ENCODE peak calls at places on chromosome 11, in nine cellular contexts. One of them, this sample, is unnamed.

GRCh38 chr11:86073948-86074347 is 5.1 kb upstream of the PICALM start:
- DNase-seq in upper lobe of right lung: no peak
- DNase-seq in epithelial cell of esophagus: no peak
- DNase-seq in A549: no peak
- DNase-seq in choroid plexus epithelial cell: no peak
- DNase-seq in GM23338: no peak
- DNase-seq in tibial nerve: no peak
- DNase-seq in OCI-LY7: no peak
- DNase-seq in stomach: no peak
- DNase-seq in this sample: no peak

GRCh38 chr11:94120946-94121345 is 7.7 kb upstream of the PANX1 start:
- DNase-seq in upper lobe of right lung: no peak
- DNase-seq in epithelial cell of esophagus: peak; percentile 58
- DNase-seq in A549: no peak
- DNase-seq in choroid plexus epithelial cell: peak; percentile 47
- DNase-seq in GM23338: no peak
- DNase-seq in tibial nerve: no peak
- DNase-seq in OCI-LY7: no peak
- DNase-seq in stomach: no peak
- DNase-seq in this sample: peak; percentile 64

GRCh38 chr11:44627911-44628729 is 62.7 kb downstream of the CD82 start:
- DNase-seq in upper lobe of right lung: peak; percentile 76
- DNase-seq in epithelial cell of esophagus: no peak
- DNase-seq in A549: no peak
- DNase-seq in choroid plexus epithelial cell: no peak
- DNase-seq in GM23338: no peak
- DNase-seq in tibial nerve: peak; percentile 32
- DNase-seq in OCI-LY7: no peak
- DNase-seq in stomach: peak; percentile 57
- DNase-seq in this sample: peak; percentile 34

GRCh38 chr11:95831198-95831883 is 41.0 kb downstream of the CEP57 start:
- DNase-seq in upper lobe of right lung: no peak
- DNase-seq in epithelial cell of esophagus: peak; percentile 55
- DNase-seq in A549: no peak
- DNase-seq in choroid plexus epithelial cell: peak; percentile 77
- DNase-seq in GM23338: no peak
- DNase-seq in tibial nerve: no peak
- DNase-seq in OCI-LY7: no peak
- DNase-seq in stomach: no peak
- DNase-seq in this sample: peak; percentile 92

GRCh38 chr11:116513894-116514293 is 258.9 kb downstream of the BUD13 start:
- DNase-seq in upper lobe of right lung: no peak
- DNase-seq in epithelial cell of esophagus: no peak
- DNase-seq in A549: no peak
- DNase-seq in choroid plexus epithelial cell: peak; percentile 18
- DNase-seq in GM23338: peak; percentile 83
- DNase-seq in tibial nerve: no peak
- DNase-seq in OCI-LY7: no peak
- DNase-seq in stomach: no peak
- DNase-seq in this sample: peak; percentile 43

GRCh38 chr11:85835729-85836128 is 19.5 kb upstream of the CCDC83 start:
- DNase-seq in upper lobe of right lung: no peak
- DNase-seq in epithelial cell of esophagus: no peak
- DNase-seq in A549: no peak
- DNase-seq in choroid plexus epithelial cell: no peak
- DNase-seq in GM23338: no peak
- DNase-seq in tibial nerve: no peak
- DNase-seq in OCI-LY7: no peak
- DNase-seq in stomach: no peak
- DNase-seq in this sample: no peak

GRCh38 chr11:133064152-133064877 is 468.0 kb downstream of the OPCML start:
- DNase-seq in upper lobe of right lung: peak; percentile 85
- DNase-seq in epithelial cell of esophagus: peak; percentile 31
- DNase-seq in A549: peak; percentile 2
- DNase-seq in choroid plexus epithelial cell: peak; percentile 61
- DNase-seq in GM23338: peak; percentile 94
- DNase-seq in tibial nerve: peak; percentile 50
- DNase-seq in OCI-LY7: no peak
- DNase-seq in stomach: peak; percentile 66
- DNase-seq in this sample: peak; percentile 1

GRCh38 chr11:71309611-71310010 is 57.2 kb upstream of the SHANK2 start:
- DNase-seq in upper lobe of right lung: peak; percentile 19
- DNase-seq in epithelial cell of esophagus: no peak
- DNase-seq in A549: no peak
- DNase-seq in choroid plexus epithelial cell: no peak
- DNase-seq in GM23338: no peak
- DNase-seq in tibial nerve: no peak
- DNase-seq in OCI-LY7: no peak
- DNase-seq in stomach: peak; percentile 7
- DNase-seq in this sample: no peak

GRCh38 chr11:70481625-70482528 is 83.5 kb downstream of the CTTN start:
- DNase-seq in upper lobe of right lung: no peak
- DNase-seq in epithelial cell of esophagus: no peak
- DNase-seq in A549: peak; percentile 64
- DNase-seq in choroid plexus epithelial cell: peak; percentile 22
- DNase-seq in GM23338: no peak
- DNase-seq in tibial nerve: no peak
- DNase-seq in OCI-LY7: no peak
- DNase-seq in stomach: peak; percentile 71
- DNase-seq in this sample: peak; percentile 69

GRCh38 chr11:27699242-27699925 is 871 bp downstream of the BDNF start:
- DNase-seq in upper lobe of right lung: peak; percentile 54
- DNase-seq in epithelial cell of esophagus: peak; percentile 39
- DNase-seq in A549: no peak
- DNase-seq in choroid plexus epithelial cell: peak; percentile 56
- DNase-seq in GM23338: peak; percentile 72
- DNase-seq in tibial nerve: no peak
- DNase-seq in OCI-LY7: no peak
- DNase-seq in stomach: no peak
- DNase-seq in this sample: peak; percentile 62

GRCh38 chr11:111101836-111102235 is 143.7 kb upstream of the POU2AF2 start:
- DNase-seq in upper lobe of right lung: no peak
- DNase-seq in epithelial cell of esophagus: no peak
- DNase-seq in A549: no peak
- DNase-seq in choroid plexus epithelial cell: no peak
- DNase-seq in GM23338: no peak
- DNase-seq in tibial nerve: no peak
- DNase-seq in OCI-LY7: no peak
- DNase-seq in stomach: no peak
- DNase-seq in this sample: no peak

GRCh38 chr11:18650859-18651557 is 16.9 kb upstream of the SPTY2D1 start:
- DNase-seq in upper lobe of right lung: no peak
- DNase-seq in epithelial cell of esophagus: peak; percentile 68
- DNase-seq in A549: no peak
- DNase-seq in choroid plexus epithelial cell: peak; percentile 81
- DNase-seq in GM23338: peak; percentile 94
- DNase-seq in tibial nerve: peak; percentile 29
- DNase-seq in OCI-LY7: peak; percentile 60
- DNase-seq in stomach: peak; percentile 57
- DNase-seq in this sample: peak; percentile 83

GRCh38 chr11:57802411-57802810 is 40.8 kb downstream of the CTNND1 start:
- DNase-seq in upper lobe of right lung: no peak
- DNase-seq in epithelial cell of esophagus: no peak
- DNase-seq in A549: no peak
- DNase-seq in choroid plexus epithelial cell: no peak
- DNase-seq in GM23338: no peak
- DNase-seq in tibial nerve: no peak
- DNase-seq in OCI-LY7: no peak
- DNase-seq in stomach: no peak
- DNase-seq in this sample: no peak

GRCh38 chr11:65524747-65525658 is at the start of gene SCYL1:
- DNase-seq in upper lobe of right lung: peak; percentile 91
- DNase-seq in epithelial cell of esophagus: peak; percentile 79
- DNase-seq in A549: peak; percentile 53
- DNase-seq in choroid plexus epithelial cell: peak; percentile 89
- DNase-seq in GM23338: peak; percentile 79
- DNase-seq in tibial nerve: peak; percentile 68
- DNase-seq in OCI-LY7: peak; percentile 80
- DNase-seq in stomach: peak; percentile 83
- DNase-seq in this sample: peak; percentile 83

GRCh38 chr11:10076458-10077141 is 217.4 kb downstream of the SBF2 start:
- DNase-seq in upper lobe of right lung: no peak
- DNase-seq in epithelial cell of esophagus: peak; percentile 41
- DNase-seq in A549: peak; percentile 10
- DNase-seq in choroid plexus epithelial cell: peak; percentile 66
- DNase-seq in GM23338: peak; percentile 83
- DNase-seq in tibial nerve: no peak
- DNase-seq in OCI-LY7: peak; percentile 65
- DNase-seq in stomach: peak; percentile 47
- DNase-seq in this sample: peak; percentile 88

GRCh38 chr11:40387240-40387980 is 1072.0 kb downstream of the LRRC4C start:
- DNase-seq in upper lobe of right lung: no peak
- DNase-seq in epithelial cell of esophagus: no peak
- DNase-seq in A549: no peak
- DNase-seq in choroid plexus epithelial cell: no peak
- DNase-seq in GM23338: no peak
- DNase-seq in tibial nerve: no peak
- DNase-seq in OCI-LY7: no peak
- DNase-seq in stomach: no peak
- DNase-seq in this sample: no peak

DNA sequence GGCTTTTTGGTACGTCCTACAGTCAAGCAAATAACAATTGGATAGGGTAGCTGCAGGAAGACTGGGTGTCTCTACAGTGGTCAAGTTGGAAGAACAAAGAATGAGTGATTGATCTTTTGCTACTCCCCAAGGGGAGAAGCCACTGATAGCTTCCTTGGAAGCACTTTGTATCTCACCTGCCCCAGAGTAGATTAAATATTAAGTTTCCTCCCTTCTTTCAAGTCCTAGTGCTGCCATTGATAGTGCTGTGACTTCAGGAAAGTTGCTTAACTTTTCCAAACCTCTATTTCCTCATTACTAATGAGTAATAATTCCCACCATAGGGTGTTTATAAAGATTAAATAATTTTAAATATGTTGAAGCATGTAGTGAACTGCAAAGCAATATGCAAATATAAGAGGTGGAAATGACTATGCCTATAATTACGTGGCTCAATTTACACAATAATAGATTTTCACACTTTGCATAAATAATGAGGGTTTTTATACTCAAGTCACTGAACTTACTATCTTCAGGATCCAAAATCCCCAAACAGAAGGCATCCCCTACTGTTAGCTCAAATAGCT is 35.5 kb upstream of the EHF start:
- DNase-seq in upper lobe of right lung: no peak
- DNase-seq in epithelial cell of esophagus: peak; percentile 58
- DNase-seq in A549: no peak
- DNase-seq in choroid plexus epithelial cell: no peak
- DNase-seq in GM23338: no peak
- DNase-seq in tibial nerve: no peak
- DNase-seq in OCI-LY7: no peak
- DNase-seq in stomach: no peak
- DNase-seq in this sample: no peak
- TF ChIP-seq CTCF in upper lobe of right lung: no peak
- TF ChIP-seq CTCF in epithelial cell of esophagus: no peak
- TF ChIP-seq CTCF in A549: no peak
- TF ChIP-seq CTCF in choroid plexus epithelial cell: no peak
- TF ChIP-seq CTCF in GM23338: no peak
- TF ChIP-seq CTCF in tibial nerve: no peak
- TF ChIP-seq CTCF in OCI-LY7: no peak
- TF ChIP-seq CTCF in stomach: no peak
- TF ChIP-seq CTCF in this sample: no peak

DNA sequence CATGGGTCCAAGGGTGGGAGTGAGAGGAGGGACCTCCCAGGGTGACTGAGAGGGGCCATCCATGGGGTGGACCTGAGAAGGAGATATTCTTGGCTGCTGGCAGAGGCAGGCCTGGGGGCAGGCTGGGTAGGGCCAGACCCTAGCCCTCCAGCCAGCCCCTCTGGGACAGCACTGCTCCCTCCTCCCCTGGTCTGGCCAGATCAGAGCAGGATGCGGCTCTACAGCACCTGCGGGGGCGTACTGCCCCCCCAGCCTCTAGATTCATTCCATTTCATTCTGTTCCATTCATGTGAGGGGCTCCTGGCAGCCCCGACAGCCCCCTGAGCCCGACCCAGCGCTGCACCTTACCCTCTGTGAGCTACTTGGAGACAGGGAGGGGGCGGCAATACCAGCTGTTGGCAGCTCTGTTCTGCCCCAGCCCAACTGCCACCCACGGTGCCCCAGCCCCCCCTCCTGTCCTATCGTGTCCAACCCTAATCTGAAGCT is 34.3 kb upstream of the MYRF start:
- DNase-seq in upper lobe of right lung: no peak
- DNase-seq in epithelial cell of esophagus: no peak
- DNase-seq in A549: no peak
- DNase-seq in choroid plexus epithelial cell: no peak
- DNase-seq in GM23338: no peak
- DNase-seq in tibial nerve: no peak
- DNase-seq in OCI-LY7: no peak
- DNase-seq in stomach: no peak
- DNase-seq in this sample: no peak
- H3K4me3 ChIP-seq in upper lobe of right lung: peak overlapping the region; percentile 12
- H3K4me3 ChIP-seq in epithelial cell of esophagus: no peak overlapping the region
- H3K4me3 ChIP-seq in A549: no peak overlapping the region
- H3K4me3 ChIP-seq in choroid plexus epithelial cell: peak overlapping the region; percentile 64
- H3K4me3 ChIP-seq in GM23338: peak overlapping the region; percentile 41
- H3K4me3 ChIP-seq in tibial nerve: peak overlapping the region; percentile 29
- H3K4me3 ChIP-seq in OCI-LY7: no peak overlapping the region
- H3K4me3 ChIP-seq in stomach: peak overlapping the region; percentile 38
- H3K4me3 ChIP-seq in this sample: peak overlapping the region; percentile 60

DNA sequence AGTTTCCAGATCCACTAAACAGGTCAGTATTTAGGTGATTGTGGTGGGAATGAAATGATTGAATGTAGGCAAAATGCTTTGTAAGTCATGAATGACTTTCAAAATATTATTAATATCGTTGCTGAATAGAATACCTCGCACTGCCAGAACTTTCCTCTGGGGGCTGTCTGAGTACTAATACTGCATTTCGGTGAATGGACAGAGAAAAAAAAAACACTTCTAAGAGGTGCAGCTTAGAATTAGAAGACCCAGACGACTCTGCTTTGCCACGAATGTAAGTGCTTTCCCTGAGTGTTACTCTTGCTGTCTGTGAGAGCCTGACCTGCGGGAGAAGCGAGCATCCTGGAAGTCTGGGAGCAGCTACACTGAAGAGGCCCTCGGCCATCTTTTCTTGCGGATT is 95.0 kb downstream of the SCN3B start:
- DNase-seq in upper lobe of right lung: no peak
- DNase-seq in epithelial cell of esophagus: no peak
- DNase-seq in A549: no peak
- DNase-seq in choroid plexus epithelial cell: peak; percentile 59
- DNase-seq in GM23338: no peak
- DNase-seq in tibial nerve: no peak
- DNase-seq in OCI-LY7: no peak
- DNase-seq in stomach: no peak
- DNase-seq in this sample: peak; percentile 51
- TF ChIP-seq CTCF in upper lobe of right lung: peak; percentile 5
- TF ChIP-seq CTCF in epithelial cell of esophagus: no peak
- TF ChIP-seq CTCF in A549: no peak
- TF ChIP-seq CTCF in choroid plexus epithelial cell: peak; percentile 55
- TF ChIP-seq CTCF in GM23338: no peak
- TF ChIP-seq CTCF in tibial nerve: no peak
- TF ChIP-seq CTCF in OCI-LY7: no peak
- TF ChIP-seq CTCF in stomach: no peak
- TF ChIP-seq CTCF in this sample: peak; percentile 52

DNA sequence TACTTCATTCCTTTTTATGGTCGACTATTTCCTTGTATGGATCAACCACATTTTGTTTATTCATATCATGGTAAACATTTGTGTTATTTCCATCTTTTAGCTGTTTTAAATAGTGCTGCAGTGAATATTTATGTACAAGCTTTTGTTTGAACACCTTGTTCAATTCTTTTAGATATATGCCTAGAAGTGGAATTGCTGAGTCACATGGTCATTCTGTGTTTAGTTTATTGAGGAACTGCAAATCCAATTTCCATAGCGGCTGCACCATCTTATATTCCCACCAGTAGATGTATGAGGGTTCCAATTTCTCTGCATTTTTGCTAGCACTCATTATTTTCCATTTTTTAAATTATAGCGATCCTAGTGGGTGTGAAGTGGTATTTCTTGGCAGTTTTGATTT is 61.4 kb upstream of the GRK2 start:
- DNase-seq in upper lobe of right lung: no peak
- DNase-seq in epithelial cell of esophagus: no peak
- DNase-seq in A549: no peak
- DNase-seq in choroid plexus epithelial cell: no peak
- DNase-seq in GM23338: no peak
- DNase-seq in tibial nerve: no peak
- DNase-seq in OCI-LY7: no peak
- DNase-seq in stomach: no peak
- DNase-seq in this sample: no peak
- H3K4me3 ChIP-seq in upper lobe of right lung: no peak overlapping the region
- H3K4me3 ChIP-seq in epithelial cell of esophagus: no peak overlapping the region
- H3K4me3 ChIP-seq in A549: no peak overlapping the region
- H3K4me3 ChIP-seq in choroid plexus epithelial cell: no peak overlapping the region
- H3K4me3 ChIP-seq in GM23338: no peak overlapping the region
- H3K4me3 ChIP-seq in tibial nerve: no peak overlapping the region
- H3K4me3 ChIP-seq in OCI-LY7: no peak overlapping the region
- H3K4me3 ChIP-seq in stomach: no peak overlapping the region
- H3K4me3 ChIP-seq in this sample: no peak overlapping the region